ENCODE peak calls at places on chromosomes 1 and 21, in eight cellular contexts. Y is K562; P is tibial nerve; H is mesendoderm; V is fibroblast of the aortic adventitia; A is CD8-positive, alpha-beta T cell; Q is NCI-H1105 treated with DMSO at 0.1 percent for 48 hours; W is CD4-positive, alpha-beta memory T cell. K is an unnamed sample.

GRCh38 chr1:115062542-115063004 is 26.7 kb downstream of the TSPAN2 start:
- DNase-seq in Y (no peak), P (no peak), H (peak), V (peak), A (peak), Q (no peak), W (peak), K (no peak)

GRCh38 chr1:204127597-204128242 is 24.1 kb downstream of the ETNK2 start:
- DNase-seq in Y (peak), P (peak), H (peak), V (peak), A (no peak), Q (peak), W (no peak), K (peak)

GRCh38 chr1:147491098-147491497 is 50.2 kb upstream of the BCL9 start:
- DNase-seq in Y (no peak), P (no peak), H (no peak), V (no peak), A (no peak), Q (no peak), W (no peak), K (no peak)

GRCh38 chr1:227234998-227235405 is 83.3 kb downstream of the CDC42BPA start:
- DNase-seq in Y (peak), P (peak), H (peak), V (peak), A (no peak), Q (peak), W (no peak), K (peak)

GRCh38 chr1:166703141-166703540 is 136.1 kb upstream of the POGK start:
- DNase-seq in Y (no peak), P (no peak), H (peak), V (no peak), A (no peak), Q (no peak), W (no peak), K (no peak)

GRCh38 chr1:203048086-203048485 is 21.8 kb downstream of the PPFIA4 start:
- DNase-seq in Y (no peak), P (no peak), H (no peak), V (no peak), A (no peak), Q (no peak), W (no peak), K (no peak)

GRCh38 chr1:31848381-31848897 is 32.6 kb upstream of the SPOCD1 start:
- DNase-seq in Y (no peak), P (no peak), H (no peak), V (no peak), A (peak), Q (no peak), W (peak), K (no peak)

GRCh38 chr21:35204850-35205564 is 155.9 kb upstream of the RUNX1 start:
- DNase-seq in Y (peak), P (no peak), H (peak), V (peak), A (no peak), Q (no peak), W (no peak), K (no peak)

GRCh38 chr1:102550729-102551384 is 554.1 kb upstream of the OLFM3 start:
- DNase-seq in Y (no peak), P (no peak), H (peak), V (peak), A (no peak), Q (no peak), W (no peak), K (peak)

GRCh38 chr21:43921979-43922945 is 57.2 kb downstream of the AGPAT3 start:
- DNase-seq in Y (peak), P (no peak), H (peak), V (no peak), A (peak), Q (no peak), W (peak), K (no peak)

GRCh38 chr1:74570797-74571492 is 58.5 kb upstream of the LRRC53 start:
- DNase-seq in Y (no peak), P (no peak), H (peak), V (no peak), A (no peak), Q (no peak), W (no peak), K (no peak)

GRCh38 chr1:182617075-182617429 is 12.9 kb upstream of the RGS16 start:
- DNase-seq in Y (no peak), P (no peak), H (no peak), V (no peak), A (no peak), Q (peak), W (no peak), K (no peak)

GRCh38 chr21:40016667-40017066 is 149.4 kb downstream of the PCP4 start:
- DNase-seq in Y (no peak), P (no peak), H (no peak), V (no peak), A (no peak), Q (no peak), W (no peak), K (no peak)

GRCh38 chr1:205284420-205285144 is 37.0 kb downstream of the NUAK2 start:
- DNase-seq in Y (peak), P (peak), H (peak), V (peak), A (peak), Q (peak), W (peak), K (peak)

GRCh38 chr1:63624911-63625310 is 31.7 kb downstream of the PGM1 start:
- DNase-seq in Y (no peak), P (no peak), H (no peak), V (peak), A (no peak), Q (no peak), W (no peak), K (no peak)

GRCh38 chr1:181205901-181206300 is 117.4 kb downstream of the IER5 start:
- DNase-seq in Y (no peak), P (no peak), H (no peak), V (no peak), A (no peak), Q (no peak), W (no peak), K (no peak)

GRCh38 chr1:76083189-76083588 is 8.6 kb downstream of the ST6GALNAC3 start:
- DNase-seq in Y (no peak), P (no peak), H (no peak), V (no peak), A (no peak), Q (no peak), W (no peak), K (no peak)

GRCh38 chr1:203690730-203691129 is 64.1 kb downstream of the ATP2B4 start:
- DNase-seq in Y (no peak), P (no peak), H (peak), V (no peak), A (no peak), Q (no peak), W (no peak), K (no peak)

K was measured in cerebellar cortex.